ENCODE peak calls at places on chromosome 15, in seven cellular contexts. H is endodermal cell, U is kidney, W is A549, G is Panc1, V is psoas muscle, J is transverse colon. I is an unnamed sample.

GRCh38 chr15:70921297-70921696 is 28.7 kb downstream of the LRRC49 start:
- DNase-seq in V (no peak), G (no peak), U (no peak), H (no peak), J (no peak), W (no peak), I (no peak)

GRCh38 chr15:48021336-48022086 is 99.3 kb upstream of the SLC24A5 start:
- DNase-seq in U (no peak), G (no peak), V (no peak), J (no peak), W (no peak), H (no peak), I (no peak)

GRCh38 chr15:68433551-68433950 is 1.6 kb upstream of the ITGA11 start:
- DNase-seq in G (no peak), W (no peak), U (peak; percentile 3), H (peak; percentile 35), J (no peak), V (no peak), I (peak; percentile 2)

GRCh38 chr15:99118801-99119546 is 14.1 kb downstream of the SYNM start:
- DNase-seq in U (peak; percentile 60), W (no peak), H (no peak), G (no peak), J (no peak), V (peak; percentile 84), I (no peak)

GRCh38 chr15:34055868-34056595 is 17.0 kb upstream of the AVEN start:
- DNase-seq in H (no peak), G (no peak), J (no peak), U (no peak), V (no peak), W (no peak), I (no peak)

GRCh38 chr15:84982301-84982920 is 755 bp downstream of the PDE8A start:
- DNase-seq in G (no peak), U (peak; percentile 82), J (peak; percentile 70), W (peak; percentile 59), H (peak; percentile 78), V (peak; percentile 62), I (peak; percentile 48)

GRCh38 chr15:62068071-62068786 is 1.5 kb downstream of the C2CD4A start:
- DNase-seq in J (peak; percentile 51), U (peak; percentile 88), V (peak; percentile 70), G (no peak), W (peak; percentile 81), H (peak; percentile 86), I (peak; percentile 46)

GRCh38 chr15:73631915-73632669 is 1.1 kb downstream of the NPTN start:
- DNase-seq in W (peak; percentile 26), H (peak; percentile 79), G (no peak), J (peak; percentile 50), V (no peak), U (no peak), I (peak; percentile 45)

GRCh38 chr15:51274956-51275355 is 63.4 kb downstream of the CYP19A1 start:
- DNase-seq in G (no peak), V (no peak), U (peak; percentile 50), H (no peak), J (no peak), W (no peak), I (no peak)

GRCh38 chr15:35958021-35958420 is 412.1 kb upstream of the DPH6 start:
- DNase-seq in G (no peak), U (no peak), W (no peak), J (no peak), V (no peak), H (no peak), I (no peak)

GRCh38 chr15:40340740-40341400 is at the start of gene CCDC9B:
- DNase-seq in J (peak; percentile 96), H (no peak), V (peak; percentile 97), G (no peak), U (peak; percentile 97), W (peak; percentile 69), I (peak; percentile 93)

GRCh38 chr15:35751421-35752133 is 205.6 kb upstream of the DPH6 start:
- DNase-seq in W (peak; percentile 68), V (peak; percentile 62), U (peak; percentile 58), G (peak; percentile 50), H (peak; percentile 92), J (peak; percentile 69), I (peak; percentile 59)

GRCh38 chr15:88803241-88803919 is at the start of gene ACAN:
- DNase-seq in U (no peak), J (no peak), H (peak; percentile 84), W (no peak), V (no peak), G (no peak), I (no peak)

GRCh38 chr15:28873585-28874139 is 12.1 kb upstream of the APBA2 start:
- DNase-seq in G (no peak), V (no peak), H (no peak), U (peak; percentile 26), W (no peak), J (no peak), I (no peak)

GRCh38 chr15:44101944-44102343 is 93.1 kb downstream of the FRMD5 start:
- DNase-seq in W (peak; percentile 8), J (no peak), G (no peak), V (no peak), H (no peak), U (no peak), I (no peak)

GRCh38 chr15:89803941-89804800 is 10.5 kb downstream of the ANPEP start:
- DNase-seq in J (no peak), W (no peak), H (no peak), G (no peak), V (peak; percentile 56), U (peak; percentile 73), I (no peak)

GRCh38 chr15:68524753-68525584 is 53.8 kb upstream of the CORO2B start:
- DNase-seq in V (no peak), G (no peak), U (no peak), H (no peak), J (no peak), W (no peak), I (no peak)

GRCh38 chr15:68652141-68652540 is 73.3 kb downstream of the CORO2B start:
- DNase-seq in H (peak; percentile 71), J (no peak), V (no peak), G (no peak), U (no peak), W (no peak), I (no peak)

GRCh38 chr15:91018178-91018577 is 4.2 kb downstream of the VPS33B start:
- DNase-seq in W (no peak), G (no peak), J (no peak), U (no peak), H (no peak), V (no peak), I (no peak)

GRCh38 chr15:53453253-53454105 is 306.0 kb downstream of the WDR72 start:
- DNase-seq in G (no peak), J (peak; percentile 36), H (no peak), W (peak; percentile 29), V (no peak), U (no peak), I (no peak)

GRCh38 chr15:78730955-78731354 is 80.3 kb downstream of the ADAMTS7 start:
- DNase-seq in U (no peak), H (no peak), V (no peak), J (no peak), W (no peak), G (no peak), I (no peak)

GRCh38 chr15:91872356-91873132 is 19.0 kb downstream of the SLCO3A1 start:
- DNase-seq in J (no peak), H (no peak), U (no peak), V (no peak), G (no peak), W (no peak), I (no peak)

GRCh38 chr15:86650084-86650483 is 570.4 kb downstream of the AGBL1 start:
- DNase-seq in U (no peak), W (peak; percentile 40), J (no peak), G (no peak), H (no peak), V (no peak), I (no peak)

GRCh38 chr15:92439311-92439710 is 45.6 kb downstream of the ST8SIA2 start:
- DNase-seq in G (no peak), H (no peak), V (no peak), W (no peak), U (no peak), J (no peak), I (no peak)

GRCh38 chr15:28892789-28893610 is 7.2 kb downstream of the APBA2 start:
- DNase-seq in J (no peak), G (no peak), V (no peak), H (no peak), W (no peak), U (no peak), I (no peak)

GRCh38 chr15:96374494-96374893 is 44.0 kb downstream of the NR2F2 start:
- DNase-seq in U (no peak), V (no peak), H (no peak), J (no peak), W (no peak), G (no peak), I (no peak)

GRCh38 chr15:58043192-58043903 is 22.2 kb downstream of the ALDH1A2 start:
- DNase-seq in W (peak; percentile 49), V (peak; percentile 52), G (peak; percentile 12), H (peak; percentile 58), J (peak; percentile 53), U (no peak), I (peak; percentile 62)
- TF ChIP-seq CTCF in W (peak; percentile 81), V (peak; percentile 60), G (peak; percentile 73), H (peak; percentile 77), J (peak; percentile 54), U (peak; percentile 51), I (peak; percentile 69)

GRCh38 chr15:67130166-67130565 is 64.8 kb downstream of the SMAD3 start:
- DNase-seq in H (peak; percentile 29), G (no peak), J (no peak), V (no peak), W (no peak), U (no peak), I (no peak)
- H3K4me1 ChIP-seq in H (peaks cover 35% of the 10 kb centered on the region), G (peaks cover 100% of the 10 kb centered on the region), J (peaks cover 54% of the 10 kb centered on the region), V (peaks cover 97% of the 10 kb centered on the region), W (peaks cover 97% of the 10 kb centered on the region), U (peaks cover 70% of the 10 kb centered on the region), I (peaks cover 31% of the 10 kb centered on the region)

GRCh38 chr15:80041497-80042253 is 17.8 kb upstream of the ZFAND6 start:
- DNase-seq in H (no peak), V (no peak), W (no peak), G (no peak), U (no peak), J (no peak), I (no peak)

DNA sequence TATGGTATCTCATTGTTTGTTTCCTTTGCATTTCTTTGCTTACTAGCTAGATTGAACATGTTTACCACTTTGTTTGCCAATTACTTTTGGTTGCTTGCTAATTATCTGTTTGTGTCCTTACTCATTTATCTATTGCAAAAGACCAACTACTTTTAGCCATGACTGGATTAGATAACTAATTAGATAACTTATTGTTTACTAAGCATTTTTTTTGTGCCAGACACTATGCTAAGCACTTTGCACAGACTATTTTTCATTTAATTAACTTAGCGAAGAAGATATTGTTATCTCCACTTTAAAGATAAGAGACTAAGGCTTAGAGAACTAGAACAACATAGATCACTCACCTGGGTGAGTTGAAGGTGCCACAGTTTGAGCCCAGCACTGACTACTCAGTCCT is 16.9 kb upstream of the ZFAND6 start:
- DNase-seq in U (no peak), W (no peak), H (no peak), G (no peak), J (no peak), V (no peak), I (no peak)
- H3K4me3 ChIP-seq in U (no peak overlapping the region), W (no peak overlapping the region), H (no peak overlapping the region), G (no peak overlapping the region), J (no peak overlapping the region), V (no peak overlapping the region), I (no peak overlapping the region)

DNA sequence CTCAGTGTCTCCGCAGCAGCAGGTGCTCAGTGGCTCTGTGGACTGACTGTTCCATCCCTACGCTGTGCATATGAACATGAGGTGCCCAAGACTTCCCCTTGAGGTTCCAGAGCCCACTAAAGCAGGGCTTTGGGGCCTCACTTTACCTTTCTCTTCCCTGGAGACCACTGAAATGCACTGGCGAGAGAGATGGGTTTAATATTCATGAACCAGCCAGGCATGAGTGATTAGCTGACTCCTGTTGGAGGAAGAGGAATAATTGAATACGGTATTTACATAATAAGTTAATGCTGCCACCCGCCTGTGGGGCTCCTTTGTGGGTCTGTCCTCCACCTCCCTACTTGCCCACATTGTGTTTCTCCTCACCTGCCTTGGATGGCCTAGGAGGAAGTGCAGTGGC is 263.5 kb downstream of the TLE3 start:
- DNase-seq in W (no peak), J (no peak), U (no peak), H (no peak), G (no peak), V (no peak), I (no peak)
- TF ChIP-seq CTCF in W (no peak), J (no peak), U (no peak), H (no peak), G (no peak), V (no peak), I (no peak)